ENCODE peak calls at places on chromosomes 11 and 22, in five cellular contexts. D, I, M, X and R are unnamed samples.
A peak's percentile ranks its signal among the peaks of the same experiment; 100 is the strongest.

GRCh38 chr11:118142809-118143208 is 9.8 kb downstream of the SCN4B start:
- DNase-seq in M (no peak), D (no peak), I (no peak), X (no peak), R (peak; percentile 92)

GRCh38 chr11:75442161-75442885 is 9.3 kb upstream of the KLHL35 start:
- DNase-seq in M (no peak), I (no peak), D (no peak), X (no peak), R (no peak)

GRCh38 chr11:118001494-118001971 is 15.3 kb downstream of the IL10RA start:
- DNase-seq in M (no peak), I (no peak), D (no peak), X (no peak), R (no peak)

GRCh38 chr11:134372536-134372935 is 39.5 kb downstream of the B3GAT1 start:
- DNase-seq in D (no peak), I (no peak), M (no peak), X (no peak), R (no peak)

GRCh38 chr22:37544955-37545702 is 15.2 kb upstream of the CDC42EP1 start:
- DNase-seq in X (no peak), I (peak; percentile 81), M (peak; percentile 56), D (peak; percentile 36), R (peak; percentile 68)

GRCh38 chr11:111631666-111632039 is 29.4 kb downstream of the SIK2 start:
- DNase-seq in M (no peak), I (peak; percentile 21), D (no peak), X (no peak), R (no peak)

GRCh38 chr11:101128571-101129202 is 926 bp downstream of the PGR start:
- DNase-seq in X (no peak), D (peak; percentile 24), M (peak; percentile 13), I (no peak), R (no peak)

GRCh38 chr11:126254819-126255218 is 13.9 kb downstream of the SRPRA start:
- DNase-seq in M (no peak), I (no peak), X (no peak), D (no peak), R (no peak)

GRCh38 chr11:1387961-1388762 is 1.6 kb upstream of the BRSK2 start:
- DNase-seq in D (no peak), X (no peak), M (no peak), I (peak; percentile 18), R (no peak)

GRCh38 chr22:28231423-28231822 is 312.4 kb upstream of the PITPNB start:
- DNase-seq in D (no peak), M (no peak), I (peak; percentile 82), X (no peak), R (no peak)
- TF ChIP-seq REST in D (no peak), M (no peak), I (no peak), X (no peak), R (no peak)

DNA sequence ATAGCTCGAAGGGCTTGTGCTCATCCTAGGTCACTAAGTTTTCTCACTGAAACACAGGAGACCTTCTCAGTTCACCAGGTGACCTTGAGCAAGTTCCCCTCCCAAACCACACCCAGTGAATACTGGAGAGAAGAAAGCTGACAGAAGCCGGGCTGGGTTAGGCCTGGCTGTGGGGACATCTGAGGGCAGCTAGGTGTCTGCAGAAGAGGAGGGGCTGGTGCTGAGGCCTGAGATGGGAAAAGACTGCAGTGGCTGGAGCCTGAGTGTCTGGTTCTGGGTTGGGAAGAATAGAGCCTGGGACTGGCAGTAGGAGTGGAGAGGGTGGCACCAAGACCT is 602 bp upstream of the INPP5J start:
- DNase-seq in X (no peak), I (no peak), M (no peak), D (no peak), R (no peak)
- TF ChIP-seq GABPA in X (no peak), I (no peak), M (no peak), D (no peak), R (no peak)

GRCh38 chr11:59172345-59173079 is 580 bp downstream of the DTX4 start:
- DNase-seq in I (peak; percentile 10), M (peak; percentile 63), X (peak; percentile 60), D (peak; percentile 37), R (no peak)

GRCh38 chr11:59173080-59173963 is 1.4 kb downstream of the DTX4 start:
- DNase-seq in M (peak; percentile 36), D (no peak), X (no peak), I (peak; percentile 13), R (no peak)

GRCh38 chr11:59173964-59174663 is 2.2 kb downstream of the DTX4 start:
- DNase-seq in M (no peak), D (no peak), X (no peak), I (peak; percentile 89), R (no peak)

GRCh38 chr11:59174664-59175033 is 2.7 kb downstream of the DTX4 start:
- DNase-seq in X (no peak), D (no peak), M (no peak), I (peak; percentile 68), R (no peak)

DNA sequence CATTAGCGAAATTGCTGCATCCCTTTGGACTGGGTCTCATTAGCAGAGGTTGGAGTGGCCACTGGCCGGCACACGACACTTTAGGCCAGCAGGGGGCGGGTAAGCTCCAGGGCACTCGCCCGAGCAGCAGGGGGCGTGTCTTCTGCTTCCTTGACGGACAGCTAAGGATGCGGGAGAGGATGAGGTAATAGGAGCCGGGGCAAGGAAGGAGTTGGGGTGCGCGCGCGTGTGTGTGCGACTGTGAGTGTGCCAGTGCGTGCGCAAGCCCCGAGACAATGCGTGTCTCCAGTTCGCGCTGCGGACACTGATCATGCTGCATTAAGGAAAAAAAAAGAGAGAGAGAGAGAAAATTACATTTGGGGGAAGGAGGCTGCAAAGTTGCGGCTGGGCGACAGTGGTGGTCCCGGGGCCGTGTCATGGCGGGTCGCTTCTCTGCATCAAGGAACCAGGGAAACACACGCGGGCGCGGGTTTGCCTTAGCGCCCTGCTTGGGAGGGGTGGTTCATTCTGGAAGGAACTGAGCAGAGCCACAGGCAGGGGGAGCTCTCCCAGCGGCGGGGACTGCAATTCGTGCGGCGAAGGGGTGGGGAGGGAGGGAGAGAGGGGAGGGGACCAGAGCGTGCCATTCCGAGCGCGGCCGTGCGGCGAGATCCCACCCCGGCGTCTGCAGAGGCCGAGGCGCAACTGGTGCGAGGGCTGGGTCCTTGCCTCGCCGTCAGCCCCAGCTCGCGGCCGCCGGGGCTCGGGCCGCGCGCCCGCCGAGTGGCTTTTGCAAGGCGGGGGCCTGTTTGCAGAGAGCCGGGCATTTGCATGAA is at the start of gene DTX4:
- DNase-seq in X (peak; percentile 57), D (peak; percentile 92), I (peak; percentile 81), M (peak; percentile 92), R (peak; percentile 93)
- TF ChIP-seq REST in X (no peak), D (no peak), I (no peak), M (no peak), R (no peak)

DNA sequence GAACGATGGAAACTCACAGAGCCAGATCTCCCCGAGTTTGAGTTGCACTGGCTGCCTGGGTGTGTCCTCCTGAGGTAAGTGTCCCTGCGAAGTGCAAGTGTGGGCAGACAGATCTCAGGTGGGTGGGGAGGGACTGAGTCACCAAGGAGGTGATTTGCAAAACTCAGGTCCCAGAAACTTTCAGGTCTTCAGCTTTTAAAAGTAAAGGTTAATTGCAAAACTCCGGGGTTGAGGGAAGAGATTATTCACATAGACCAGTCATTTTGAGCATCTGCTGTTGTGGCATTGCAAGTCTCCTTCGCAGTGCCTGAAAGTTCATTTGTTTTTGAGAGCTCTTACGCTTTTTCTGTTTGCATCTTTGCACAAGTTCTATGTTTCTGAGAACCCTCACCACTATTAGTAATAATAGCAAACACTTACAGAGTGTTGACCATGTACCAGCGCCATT is 7.1 kb downstream of the CD44 start:
- DNase-seq in X (peak; percentile 83), I (no peak), D (no peak), M (no peak), R (peak; percentile 17)
- TF ChIP-seq GABPA in X (no peak), I (no peak), D (no peak), M (no peak), R (no peak)

GRCh38 chr11:18145025-18145424 is 12.7 kb downstream of the MRGPRX3 start:
- DNase-seq in I (peak; percentile 23), M (peak; percentile 18), D (no peak), X (no peak), R (no peak)
- TF ChIP-seq REST in I (no peak), M (no peak), D (no peak), X (no peak), R (no peak)

DNA sequence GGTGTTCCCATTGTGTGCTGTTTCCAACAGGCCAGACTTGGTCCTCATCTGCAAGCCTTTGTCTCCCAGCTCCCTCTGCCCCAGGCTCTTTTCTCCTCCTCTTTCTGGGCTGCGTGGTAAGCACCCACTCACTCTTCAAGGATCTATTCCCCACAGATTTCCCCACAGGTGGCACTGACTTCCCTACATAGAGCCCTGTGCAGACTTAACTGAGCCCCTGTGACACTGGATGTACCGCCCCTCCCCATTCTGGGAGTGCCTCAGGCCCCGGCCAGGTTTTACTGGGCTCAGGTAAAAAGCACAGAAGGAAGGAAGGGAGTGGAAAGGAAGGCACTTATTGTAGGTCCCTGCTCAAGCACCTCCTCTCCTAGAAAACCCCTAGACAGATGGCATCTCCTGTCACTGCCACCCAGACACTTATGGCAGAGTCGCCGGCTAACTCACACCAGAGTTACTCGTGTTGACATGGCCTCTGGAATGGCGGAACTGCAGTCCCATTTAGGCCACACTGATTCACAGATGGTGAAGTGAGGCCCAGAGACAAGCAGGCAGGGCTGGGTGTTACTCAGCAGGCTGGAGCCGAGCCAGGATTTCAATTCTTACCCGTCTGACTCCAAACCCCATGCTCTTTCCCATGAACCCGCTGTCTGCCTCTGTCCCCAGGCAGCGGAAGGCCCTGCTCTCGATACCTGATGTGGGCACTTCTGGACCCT is 47.2 kb downstream of the LRRC32 start:
- DNase-seq in X (no peak), M (no peak), I (no peak), D (peak; percentile 18), R (no peak)
- TF ChIP-seq GABPA in X (no peak), M (no peak), I (no peak), D (no peak), R (no peak)

DNA sequence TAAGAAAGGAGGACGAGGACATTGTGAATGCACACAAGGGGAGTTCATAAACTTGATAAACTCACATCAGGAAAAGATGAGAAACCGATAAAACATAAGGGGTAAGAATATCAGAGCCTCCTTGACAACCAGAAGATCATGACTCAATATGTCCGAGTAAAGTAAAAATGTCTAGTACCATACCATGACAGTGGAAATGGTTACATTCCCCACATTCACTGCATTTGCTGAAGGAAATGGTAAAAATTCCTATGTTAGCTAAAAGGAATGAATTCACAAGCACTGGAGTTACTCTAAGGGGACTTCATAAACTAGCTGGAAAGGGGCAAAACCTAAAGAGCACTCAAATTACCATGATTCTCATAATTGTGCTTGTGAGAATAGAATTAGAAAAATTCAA is 58.8 kb upstream of the SLC5A12 start:
- DNase-seq in D (no peak), I (no peak), M (no peak), X (no peak), R (no peak)
- TF ChIP-seq REST in D (no peak), I (no peak), M (no peak), X (no peak), R (no peak)